ENCODE peak calls at places on chromosomes 7 and 10, in eight cellular contexts. X, S, K, B, H, N, W and D are unnamed samples.

GRCh38 chr10:67520924-67521520 is 175.0 kb downstream of the CTNNA3 start:
- DNase-seq in N (peak; percentile 52), X (peak; percentile 33), W (peak; percentile 73), H (peak; percentile 35), S (no peak), B (peak; percentile 48), K (no peak), D (peak; percentile 69)

GRCh38 chr10:92387289-92387940 is 96.4 kb downstream of the MARCHF5 start:
- DNase-seq in N (peak; percentile 58), X (no peak), H (no peak), W (peak; percentile 98), S (no peak), K (no peak), B (peak; percentile 73), D (peak; percentile 36)

GRCh38 chr7:140557809-140558518 is 78.7 kb upstream of the MKRN1 start:
- DNase-seq in N (no peak), X (no peak), H (no peak), B (no peak), S (no peak), W (no peak), K (peak; percentile 20), D (no peak)

GRCh38 chr7:3558410-3558809 is 257.4 kb downstream of the SDK1 start:
- DNase-seq in N (no peak), H (no peak), X (no peak), W (no peak), B (peak; percentile 47), S (no peak), K (no peak), D (no peak)

GRCh38 chr7:2108501-2109250 is 124.1 kb downstream of the MAD1L1 start:
- DNase-seq in X (no peak), W (peak; percentile 83), B (no peak), K (no peak), H (no peak), N (peak; percentile 39), S (no peak), D (no peak)

GRCh38 chr10:30784896-30785605 is 155.5 kb upstream of the LYZL2 start:
- DNase-seq in X (no peak), N (no peak), S (no peak), B (peak; percentile 82), H (peak; percentile 58), W (peak; percentile 95), K (peak; percentile 92), D (peak; percentile 21)

GRCh38 chr10:43308986-43309385 is 42.1 kb upstream of the RASGEF1A start:
- DNase-seq in B (no peak), K (peak; percentile 24), X (no peak), H (no peak), W (no peak), N (no peak), S (no peak), D (peak; percentile 67)

GRCh38 chr7:139118234-139118802 is 8.8 kb upstream of the ZC3HAV1 start:
- DNase-seq in B (peak; percentile 82), K (no peak), S (no peak), N (no peak), H (no peak), X (peak; percentile 75), W (no peak), D (peak; percentile 46)

GRCh38 chr7:23167691-23168090 is 14.2 kb upstream of the NUP42 start:
- DNase-seq in B (no peak), X (no peak), H (no peak), W (no peak), N (no peak), S (no peak), K (no peak), D (no peak)

GRCh38 chr10:79392020-79392398 is 44.7 kb downstream of the PPIF start:
- DNase-seq in S (no peak), K (peak; percentile 60), W (no peak), H (no peak), N (no peak), X (no peak), B (no peak), D (no peak)

GRCh38 chr7:111357691-111358090 is 204.6 kb downstream of the IMMP2L start:
- DNase-seq in H (no peak), B (peak; percentile 32), S (no peak), W (no peak), N (no peak), X (no peak), K (no peak), D (peak; percentile 84)

GRCh38 chr7:105439174-105439893 is 50.6 kb upstream of the SRPK2 start:
- DNase-seq in H (peak; percentile 31), N (no peak), W (no peak), B (peak; percentile 92), S (no peak), X (peak; percentile 12), K (no peak), D (peak; percentile 52)

GRCh38 chr7:108024538-108024937 is 21.6 kb upstream of the LAMB1 start:
- DNase-seq in N (no peak), H (no peak), K (no peak), B (no peak), S (no peak), X (no peak), W (no peak), D (no peak)

GRCh38 chr7:150368884-150369739 is 490 bp downstream of the REPIN1 start:
- DNase-seq in S (no peak), X (no peak), B (peak; percentile 75), N (peak; percentile 65), W (peak; percentile 92), H (peak; percentile 45), K (peak; percentile 88), D (peak; percentile 74)

GRCh38 chr7:90172121-90172520 is 17.9 kb downstream of the STEAP1 start:
- DNase-seq in K (no peak), N (no peak), X (no peak), S (no peak), H (no peak), B (no peak), W (no peak), D (no peak)

GRCh38 chr7:116325517-116325916 is 115.2 kb downstream of the TES start:
- DNase-seq in K (no peak), N (no peak), X (no peak), B (no peak), H (no peak), W (no peak), S (no peak), D (no peak)

GRCh38 chr7:116327135-116327534 is 116.8 kb downstream of the TES start:
- DNase-seq in K (no peak), H (no peak), B (no peak), N (no peak), W (no peak), S (no peak), X (no peak), D (no peak)

GRCh38 chr7:116324582-116324981 is 114.2 kb downstream of the TES start:
- DNase-seq in W (no peak), X (no peak), S (no peak), K (no peak), N (no peak), B (no peak), H (no peak), D (no peak)

GRCh38 chr7:116317907-116318306 is 107.6 kb downstream of the TES start:
- DNase-seq in H (no peak), S (no peak), K (no peak), X (no peak), W (no peak), N (no peak), B (peak; percentile 51), D (no peak)

GRCh38 chr7:116322541-116322940 is 112.2 kb downstream of the TES start:
- DNase-seq in K (no peak), X (no peak), H (no peak), S (no peak), W (no peak), B (peak; percentile 67), N (no peak), D (no peak)
- H3K4me3 ChIP-seq in K (no peak overlapping the region), X (no peak overlapping the region), H (no peak overlapping the region), S (no peak overlapping the region), W (no peak overlapping the region), B (no peak overlapping the region), N (no peak overlapping the region), D (no peak overlapping the region)

GRCh38 chr7:47529405-47529804 is 52.5 kb downstream of the TNS3 start:
- DNase-seq in W (no peak), H (no peak), X (no peak), S (no peak), K (no peak), N (no peak), B (no peak), D (peak; percentile 55)

GRCh38 chr7:47526466-47526865 is 55.4 kb downstream of the TNS3 start:
- DNase-seq in N (no peak), X (no peak), H (no peak), W (no peak), B (no peak), K (no peak), S (no peak), D (no peak)

GRCh38 chr7:47529826-47530555 is 51.9 kb downstream of the TNS3 start:
- DNase-seq in W (no peak), N (no peak), H (no peak), B (no peak), X (no peak), K (no peak), S (no peak), D (no peak)

GRCh38 chr7:47525066-47525623 is 56.8 kb downstream of the TNS3 start:
- DNase-seq in N (no peak), H (no peak), W (no peak), B (no peak), S (no peak), X (no peak), K (no peak), D (no peak)

GRCh38 chr7:47528471-47528870 is 53.4 kb downstream of the TNS3 start:
- DNase-seq in K (no peak), S (no peak), B (no peak), H (no peak), X (no peak), N (no peak), W (no peak), D (no peak)
- H3K4me1 ChIP-seq in K (no peaks in the 10 kb centered on the region), S (no peaks in the 10 kb centered on the region), B (no peaks in the 10 kb centered on the region), H (no peaks in the 10 kb centered on the region), X (peaks cover 82% of the 10 kb centered on the region), N (no peaks in the 10 kb centered on the region), W (no peaks in the 10 kb centered on the region), D (peaks cover 2% of the 10 kb centered on the region)

DNA sequence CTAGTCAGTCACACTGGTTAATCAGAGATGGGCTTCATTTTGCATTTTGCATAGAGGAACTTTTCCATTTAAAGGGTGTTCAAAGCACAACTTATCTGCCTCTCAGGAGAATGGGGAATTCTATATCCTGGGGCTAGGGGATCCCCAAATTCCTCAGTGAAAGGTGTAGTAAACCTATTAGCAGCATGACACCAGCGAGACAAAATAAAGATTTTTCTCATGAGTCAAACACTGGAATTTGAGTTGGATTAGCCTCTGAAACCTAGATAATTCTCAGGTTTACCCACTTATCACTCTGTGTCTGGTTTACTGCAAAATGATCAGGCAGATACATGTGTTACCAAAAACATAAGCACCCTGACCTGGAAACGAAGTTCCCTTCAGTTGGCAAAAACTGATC is 2.1 kb downstream of the AFAP1L2 start:
- DNase-seq in W (no peak), N (no peak), S (no peak), X (no peak), H (no peak), B (peak; percentile 26), K (no peak), D (no peak)
- H3K27ac ChIP-seq in W (no peak overlapping the region), N (no peak overlapping the region), S (peak overlapping the region; percentile 78), X (peak overlapping the region; percentile 95), H (no peak overlapping the region), B (no peak overlapping the region), K (no peak overlapping the region), D (no peak overlapping the region)

GRCh38 chr10:130751106-130751840 is 560.2 kb downstream of the TCERG1L start:
- DNase-seq in B (no peak), H (no peak), W (no peak), X (no peak), S (no peak), N (no peak), K (peak; percentile 40), D (no peak)
- H3K4me3 ChIP-seq in B (no peak overlapping the region), H (no peak overlapping the region), W (no peak overlapping the region), X (no peak overlapping the region), S (no peak overlapping the region), N (no peak overlapping the region), K (no peak overlapping the region), D (no peak overlapping the region)